ENCODE peak calls at places on chromosomes 12 and 14, in ten cellular contexts. O is OCI-LY7; I is occipital lobe; K is spleen; A is NCI-H2171; U is lower lobe of right lung; H is HFFc6; X is HTR-8/SVneo; N is stimulated activated CD4-positive, alpha-beta T cell treated with anti-CD3 and anti-CD28 coated beads, Interleukin-1b, Interleukin-23, amount 100 ng/mL, for 24 hours; J is upper lobe of right lung. B is an unnamed sample.

GRCh38 chr12:116037941-116038837 is 239.3 kb downstream of the MED13L start:
- DNase-seq in O (no peak), H (peak), J (no peak), I (no peak), N (no peak), A (no peak), U (no peak), K (no peak), X (peak), B (no peak)

GRCh38 chr12:121468451-121468850 is 68.5 kb downstream of the RNF34 start:
- DNase-seq in O (no peak), U (no peak), A (no peak), K (no peak), X (no peak), I (no peak), J (no peak), N (no peak), H (no peak), B (no peak)

GRCh38 chr12:86634706-86635410 is 378.7 kb upstream of the MGAT4C start:
- DNase-seq in A (no peak), X (no peak), J (no peak), I (no peak), U (no peak), O (no peak), K (no peak), N (no peak), H (no peak), B (no peak)

GRCh38 chr14:73787760-73788508 is 63.7 kb upstream of the PTGR2 start:
- DNase-seq in O (peak), I (no peak), K (peak), X (no peak), N (no peak), A (no peak), J (no peak), H (no peak), U (no peak), B (no peak)

GRCh38 chr12:118606690-118607089 is 230.3 kb downstream of the SUDS3 start:
- DNase-seq in A (no peak), J (no peak), I (no peak), N (no peak), K (no peak), O (no peak), X (no peak), U (no peak), H (no peak), B (no peak)

GRCh38 chr12:131264625-131265024 is 310.9 kb downstream of the ADGRD1 start:
- DNase-seq in X (no peak), K (peak), U (peak), I (no peak), O (no peak), A (no peak), N (no peak), H (no peak), J (no peak), B (no peak)

GRCh38 chr12:77344651-77345050 is 279.3 kb upstream of the E2F7 start:
- DNase-seq in H (no peak), O (no peak), X (no peak), K (no peak), A (no peak), N (no peak), I (no peak), J (no peak), U (no peak), B (no peak)

GRCh38 chr14:71396050-71396677 is 488.9 kb downstream of the PCNX1 start:
- DNase-seq in O (no peak), A (no peak), H (no peak), I (no peak), N (no peak), K (no peak), U (no peak), J (no peak), X (no peak), B (no peak)

GRCh38 chr12:14366211-14366762 is 805 bp downstream of the ATF7IP start:
- DNase-seq in X (no peak), H (peak), K (no peak), A (no peak), N (no peak), J (no peak), U (no peak), O (peak), I (no peak), B (no peak)

GRCh38 chr14:101813171-101813759 is 51.8 kb downstream of the PPP2R5C start:
- DNase-seq in A (no peak), N (no peak), O (peak), H (no peak), X (no peak), I (no peak), K (no peak), J (no peak), U (no peak), B (no peak)

GRCh38 chr14:60616326-60617044 is 32.8 kb downstream of the SIX1 start:
- DNase-seq in N (no peak), I (no peak), K (no peak), H (no peak), X (no peak), U (no peak), O (no peak), A (no peak), J (no peak), B (no peak)

GRCh38 chr12:49190317-49190716 is 1.4 kb upstream of the TUBA1A start:
- DNase-seq in I (peak), X (no peak), K (no peak), N (no peak), H (no peak), J (no peak), U (no peak), O (no peak), A (peak), B (no peak)

GRCh38 chr12:93777249-93777648 is 100.1 kb downstream of the CRADD start:
- DNase-seq in X (no peak), K (no peak), N (no peak), U (no peak), H (peak), O (no peak), A (no peak), J (no peak), I (no peak), B (no peak)

GRCh38 chr12:121023799-121024198 is 7.5 kb upstream of the C12orf43 start:
- DNase-seq in U (peak), O (no peak), I (no peak), H (no peak), A (no peak), J (peak), X (no peak), K (peak), N (no peak), B (no peak)

GRCh38 chr12:31008241-31008711 is 65.4 kb upstream of the DDX11 start:
- DNase-seq in X (no peak), A (peak), H (no peak), U (peak), J (peak), I (no peak), O (no peak), N (no peak), K (peak), B (no peak)

GRCh38 chr12:51822261-51822616 is 26.3 kb downstream of the FIGNL2 start:
- DNase-seq in A (no peak), K (no peak), I (no peak), H (no peak), O (no peak), U (no peak), N (no peak), X (no peak), J (no peak), B (no peak)

GRCh38 chr12:121001841-121002483 is 14.3 kb downstream of the C12orf43 start:
- DNase-seq in O (no peak), J (no peak), H (no peak), U (peak), A (no peak), K (peak), X (no peak), N (no peak), I (no peak), B (no peak)

GRCh38 chr12:49130151-49131050 is 794 bp downstream of the TUBA1B start:
- DNase-seq in A (peak), X (peak), N (peak), K (peak), H (peak), I (peak), O (peak), U (peak), J (peak), B (peak)

GRCh38 chr12:91327889-91328288 is 145.3 kb upstream of the DCN start:
- DNase-seq in J (no peak), X (no peak), K (no peak), A (no peak), N (no peak), U (no peak), O (no peak), I (no peak), H (peak), B (no peak)

GRCh38 chr14:56125772-56126411 is 7.7 kb downstream of the PELI2 start:
- DNase-seq in O (no peak), X (no peak), K (no peak), J (no peak), H (no peak), A (peak), I (no peak), U (no peak), N (no peak), B (no peak)

GRCh38 chr14:24436355-24437019 is 6.1 kb downstream of the SDR39U1 start:
- DNase-seq in N (no peak), A (peak), X (peak), H (peak), O (peak), U (no peak), K (no peak), J (no peak), I (no peak), B (peak)

GRCh38 chr12:6563448-6564050 is 4.5 kb downstream of the NOP2 start:
- DNase-seq in K (peak), N (no peak), O (peak), X (peak), I (no peak), J (peak), U (peak), H (no peak), A (peak), B (no peak)

B was measured in amygdala.